ENCODE peak calls at places on chromosomes 4 and X, in five cellular contexts. V is KG1; C is T-helper 17 cell; L is fibroblast of the aortic adventitia; T is stimulated activated CD4-positive, alpha-beta T cell treated with anti-CD3 and anti-CD28 coated beads, Interleukin-1b, Interleukin-23, amount 100 ng/mL, for 24 hours. N is an unnamed sample.

GRCh38 chr4:40688446-40689095 is 58.9 kb upstream of the RBM47 start:
- DNase-seq in V (no peak), L (no peak), C (no peak), T (no peak), N (no peak)

GRCh38 chrX:7170903-7171302 is 22.9 kb upstream of the PUDP start:
- DNase-seq in V (no peak), C (peak), T (peak), L (no peak), N (peak)

GRCh38 chr4:156137971-156138581 is 184.4 kb upstream of the CTSO start:
- DNase-seq in C (no peak), V (no peak), T (no peak), L (no peak), N (no peak)

GRCh38 chrX:38205037-38205436 is 15.6 kb downstream of the SRPX start:
- DNase-seq in T (no peak), V (no peak), L (no peak), C (no peak), N (no peak)

GRCh38 chrX:152913915-152914314 is 16.0 kb downstream of the ZNF185 start:
- DNase-seq in V (no peak), L (no peak), T (no peak), C (no peak), N (no peak)

GRCh38 chr4:137156054-137156453 is 376.2 kb downstream of the PCDH18 start:
- DNase-seq in C (no peak), V (no peak), L (peak), T (no peak), N (no peak)

GRCh38 chrX:134572816-134573682 is 85.2 kb downstream of the PLAC1 start:
- DNase-seq in T (no peak), V (no peak), C (no peak), L (no peak), N (no peak)

GRCh38 chrX:154748712-154749339 is 2.1 kb downstream of the GAB3 start:
- DNase-seq in L (peak), V (peak), C (peak), T (peak), N (peak)

GRCh38 chr4:8355864-8356565 is 84.5 kb downstream of the ACOX3 start:
- DNase-seq in V (no peak), L (peak), T (no peak), C (no peak), N (no peak)

GRCh38 chr4:148634476-148634875 is 192.3 kb upstream of the NR3C2 start:
- DNase-seq in V (no peak), C (no peak), T (no peak), L (no peak), N (peak)

GRCh38 chr4:121462660-121463261 is 81.9 kb upstream of the QRFPR start:
- DNase-seq in L (peak), V (peak), C (peak), T (no peak), N (peak)

GRCh38 chr4:184811484-184812180 is 14.1 kb downstream of the ACSL1 start:
- DNase-seq in C (no peak), T (no peak), L (no peak), V (no peak), N (no peak)

GRCh38 chr4:153748378-153748777 is 11.4 kb downstream of the RNF175 start:
- DNase-seq in T (no peak), L (peak), V (no peak), C (no peak), N (no peak)

GRCh38 chr4:140427919-140428471 is 547 bp upstream of the CLGN start:
- DNase-seq in C (no peak), V (no peak), T (no peak), L (peak), N (no peak)

GRCh38 chrX:78595901-78596502 is 63.1 kb downstream of the RTL3 start:
- DNase-seq in T (no peak), L (peak), V (peak), C (no peak), N (peak)

GRCh38 chrX:112865464-112866025 is 24.9 kb upstream of the AMOT start:
- DNase-seq in V (no peak), L (no peak), C (no peak), T (no peak), N (peak)

GRCh38 chr4:69026974-69027373 is 69.3 kb upstream of the UGT2B7 start:
- DNase-seq in L (no peak), V (no peak), C (no peak), T (no peak), N (no peak)

GRCh38 chr4:8534601-8535000 is 45.6 kb upstream of the GPR78 start:
- DNase-seq in V (no peak), T (no peak), L (no peak), C (no peak), N (no peak)

GRCh38 chr4:184934184-184934583 is 84.1 kb upstream of the HELT start:
- DNase-seq in V (no peak), C (no peak), T (no peak), L (no peak), N (no peak)

GRCh38 chr4:25343671-25344070 is 31.1 kb downstream of the ZCCHC4 start:
- DNase-seq in T (no peak), C (no peak), L (no peak), V (no peak), N (peak)

GRCh38 chrX:153469811-153470410 is 465 bp downstream of the HAUS7 start:
- DNase-seq in V (no peak), T (no peak), C (peak), L (peak), N (peak)

GRCh38 chrX:1072637-1073377 is 139.6 kb downstream of the CRLF2 start:
- DNase-seq in V (no peak), L (no peak), C (no peak), T (no peak), N (no peak)

N was measured in small intestine.